ENCODE peak calls at places on chromosomes 1 and 21, in five cellular contexts. W is GM10248; J is osteocyte; R is GM23338; M is activated CD4-positive, alpha-beta T cell treated with anti-CD3 and anti-CD28 coated beads, Interleukin-2, amount 50 U/mL, for 24 hours. S is an unnamed sample.

GRCh38 chr1:248618878-248619277 is 16.0 kb downstream of the OR2T11 start:
- DNase-seq in W (peak; percentile 35), R (peak; percentile 11), M (peak; percentile 37), J (no peak), S (no peak)

GRCh38 chr1:33692216-33693188 is 171.4 kb upstream of the HMGB4 start:
- DNase-seq in R (no peak), J (peak; percentile 69), W (no peak), M (no peak), S (no peak)

GRCh38 chr1:236060286-236060685 is 4.6 kb downstream of the NID1 start:
- DNase-seq in W (no peak), J (no peak), M (no peak), R (no peak), S (no peak)

GRCh38 chr1:53700776-53701175 is 38.2 kb downstream of the GLIS1 start:
- DNase-seq in J (no peak), W (no peak), R (no peak), M (no peak), S (no peak)

GRCh38 chr21:42291751-42292562 is 23.3 kb downstream of the TFF3 start:
- DNase-seq in W (no peak), M (no peak), J (no peak), R (no peak), S (no peak)

GRCh38 chr1:56834137-56834900 is 15.1 kb upstream of the FYB2 start:
- DNase-seq in W (no peak), J (peak; percentile 38), R (no peak), M (no peak), S (no peak)

GRCh38 chr21:39315603-39316002 is 2.2 kb upstream of the BRWD1 start:
- DNase-seq in R (no peak), M (no peak), W (no peak), J (peak; percentile 2), S (no peak)

GRCh38 chr1:165871311-165872067 is 44.1 kb downstream of the UCK2 start:
- DNase-seq in W (peak; percentile 45), J (no peak), R (peak; percentile 75), M (peak; percentile 7), S (no peak)

GRCh38 chr1:236110137-236110536 is 32.2 kb upstream of the GPR137B start:
- DNase-seq in J (no peak), M (no peak), R (no peak), W (no peak), S (no peak)

GRCh38 chr1:233098255-233098580 is 147.8 kb downstream of the NTPCR start:
- DNase-seq in W (no peak), M (no peak), J (no peak), R (no peak), S (no peak)

GRCh38 chr1:162878000-162878596 is 17.1 kb upstream of the CCDC190 start:
- DNase-seq in M (no peak), R (peak; percentile 85), W (peak; percentile 14), J (no peak), S (no peak)

S was measured in type B pancreatic cell.